ENCODE peak calls at places on chromosomes 12 and 14, in six cellular contexts. One of them, this sample, is unnamed.

GRCh38 chr12:59036341-59036740 is 116.0 kb upstream of the LRIG3 start:
- DNase-seq in H9: no peak
- DNase-seq in endothelial cell of umbilical vein: no peak
- DNase-seq in PC-3: no peak
- DNase-seq in HCT116: no peak
- DNase-seq in A549: no peak
- DNase-seq in this sample: no peak

GRCh38 chr12:108653082-108653516 is 19.4 kb upstream of the SELPLG start:
- DNase-seq in H9: no peak
- DNase-seq in endothelial cell of umbilical vein: no peak
- DNase-seq in PC-3: no peak
- DNase-seq in HCT116: no peak
- DNase-seq in A549: no peak
- DNase-seq in this sample: peak; percentile 39

GRCh38 chr12:24798335-24798734 is 150.6 kb downstream of the BCAT1 start:
- DNase-seq in H9: no peak
- DNase-seq in endothelial cell of umbilical vein: no peak
- DNase-seq in PC-3: no peak
- DNase-seq in HCT116: no peak
- DNase-seq in A549: no peak
- DNase-seq in this sample: no peak

GRCh38 chr14:43687866-43688265 is 819.2 kb downstream of the FSCB start:
- DNase-seq in H9: no peak
- DNase-seq in endothelial cell of umbilical vein: no peak
- DNase-seq in PC-3: peak; percentile 64
- DNase-seq in HCT116: no peak
- DNase-seq in A549: peak; percentile 19
- DNase-seq in this sample: peak; percentile 57

GRCh38 chr12:70983692-70984091 is 63.2 kb upstream of the PTPRR start:
- DNase-seq in H9: peak; percentile 50
- DNase-seq in endothelial cell of umbilical vein: no peak
- DNase-seq in PC-3: no peak
- DNase-seq in HCT116: no peak
- DNase-seq in A549: no peak
- DNase-seq in this sample: no peak

GRCh38 chr14:65019944-65020566 is 33.4 kb downstream of the FNTB start:
- DNase-seq in H9: peak; percentile 42
- DNase-seq in endothelial cell of umbilical vein: peak; percentile 82
- DNase-seq in PC-3: peak; percentile 89
- DNase-seq in HCT116: peak; percentile 53
- DNase-seq in A549: peak; percentile 80
- DNase-seq in this sample: peak; percentile 84

GRCh38 chr12:77118696-77119095 is 53.3 kb upstream of the E2F7 start:
- DNase-seq in H9: no peak
- DNase-seq in endothelial cell of umbilical vein: no peak
- DNase-seq in PC-3: peak; percentile 34
- DNase-seq in HCT116: no peak
- DNase-seq in A549: no peak
- DNase-seq in this sample: peak; percentile 59

GRCh38 chr14:102731101-102731870 is 46.0 kb upstream of the TRAF3 start:
- DNase-seq in H9: no peak
- DNase-seq in endothelial cell of umbilical vein: no peak
- DNase-seq in PC-3: no peak
- DNase-seq in HCT116: no peak
- DNase-seq in A549: no peak
- DNase-seq in this sample: no peak

GRCh38 chr14:69370061-69370460 is 28.0 kb downstream of the ERH start:
- DNase-seq in H9: no peak
- DNase-seq in endothelial cell of umbilical vein: no peak
- DNase-seq in PC-3: no peak
- DNase-seq in HCT116: no peak
- DNase-seq in A549: no peak
- DNase-seq in this sample: no peak

DNA sequence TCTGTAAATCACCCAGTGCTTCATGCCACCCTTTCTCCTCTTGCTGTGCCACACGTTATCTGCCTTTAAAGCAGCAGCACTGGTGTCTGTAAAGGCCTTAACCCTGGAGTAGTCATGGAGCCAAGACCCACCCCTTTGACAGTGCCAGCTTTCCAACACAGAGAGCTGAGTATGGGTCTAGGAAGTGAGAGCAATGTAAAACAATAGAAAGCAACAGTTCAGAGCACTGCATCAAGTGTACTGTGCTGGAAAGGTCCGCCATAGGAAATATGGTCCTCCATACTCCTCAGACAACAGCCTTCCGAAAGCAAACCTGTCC is 139.5 kb downstream of the DAD1 start:
- DNase-seq in H9: no peak
- DNase-seq in endothelial cell of umbilical vein: peak; percentile 23
- DNase-seq in PC-3: no peak
- DNase-seq in HCT116: no peak
- DNase-seq in A549: no peak
- DNase-seq in this sample: no peak
- H3K4me2 ChIP-seq in H9: no peak overlapping the region
- H3K4me2 ChIP-seq in endothelial cell of umbilical vein: no peak overlapping the region
- H3K4me2 ChIP-seq in PC-3: peak overlapping the region; percentile 47
- H3K4me2 ChIP-seq in HCT116: no peak overlapping the region
- H3K4me2 ChIP-seq in A549: no peak overlapping the region
- H3K4me2 ChIP-seq in this sample: no peak overlapping the region

GRCh38 chr14:100398044-100398443 is 74.9 kb downstream of the SLC25A47 start:
- DNase-seq in H9: no peak
- DNase-seq in endothelial cell of umbilical vein: no peak
- DNase-seq in PC-3: no peak
- DNase-seq in HCT116: no peak
- DNase-seq in A549: peak; percentile 36
- DNase-seq in this sample: no peak

GRCh38 chr14:100401031-100401692 is 78.0 kb downstream of the SLC25A47 start:
- DNase-seq in H9: no peak
- DNase-seq in endothelial cell of umbilical vein: no peak
- DNase-seq in PC-3: no peak
- DNase-seq in HCT116: no peak
- DNase-seq in A549: no peak
- DNase-seq in this sample: no peak

GRCh38 chr14:100400115-100400514 is 77.0 kb downstream of the SLC25A47 start:
- DNase-seq in H9: no peak
- DNase-seq in endothelial cell of umbilical vein: no peak
- DNase-seq in PC-3: peak; percentile 17
- DNase-seq in HCT116: no peak
- DNase-seq in A549: no peak
- DNase-seq in this sample: no peak

GRCh38 chr14:100396266-100396795 is 73.2 kb downstream of the SLC25A47 start:
- DNase-seq in H9: no peak
- DNase-seq in endothelial cell of umbilical vein: no peak
- DNase-seq in PC-3: no peak
- DNase-seq in HCT116: no peak
- DNase-seq in A549: no peak
- DNase-seq in this sample: no peak

DNA sequence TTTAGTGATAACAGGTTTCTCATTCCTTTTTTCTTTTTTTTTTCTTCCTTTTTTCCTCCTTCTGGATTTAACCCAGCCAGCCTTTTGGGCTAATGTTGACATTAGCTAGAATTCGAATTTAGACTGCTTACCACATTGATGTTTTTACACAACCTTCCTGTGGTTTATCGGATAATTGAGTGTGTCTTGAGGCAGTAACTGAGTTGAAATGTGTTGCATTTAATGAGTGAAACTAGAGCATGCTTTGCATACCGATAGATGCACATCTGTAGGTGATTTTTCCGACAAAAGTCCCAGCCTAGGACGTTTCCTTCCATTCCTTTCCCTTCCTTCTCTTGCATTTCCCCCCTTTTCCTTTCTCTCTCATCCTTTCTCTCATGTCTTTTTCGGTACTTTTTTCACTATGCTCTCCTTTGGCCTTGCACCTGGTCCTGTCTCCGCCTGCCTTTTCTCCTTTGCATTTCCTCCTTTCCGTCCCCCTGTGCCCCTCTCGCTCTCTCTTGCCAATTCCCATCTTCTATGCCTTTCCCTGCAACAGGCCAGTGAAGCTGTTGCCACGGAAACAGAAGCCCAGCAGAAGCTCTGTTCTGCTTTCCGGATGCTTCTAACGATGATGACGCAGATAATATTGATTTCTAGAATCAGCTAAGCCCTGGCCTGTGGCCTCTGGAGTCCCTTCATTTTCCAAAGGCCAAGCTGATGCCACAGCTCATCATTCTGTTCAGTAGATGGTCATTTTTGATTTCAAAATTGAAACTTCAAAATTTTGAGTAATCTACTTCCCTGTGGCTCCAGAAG is 76.1 kb downstream of the SLC25A47 start:
- DNase-seq in H9: no peak
- DNase-seq in endothelial cell of umbilical vein: no peak
- DNase-seq in PC-3: no peak
- DNase-seq in HCT116: no peak
- DNase-seq in A549: no peak
- DNase-seq in this sample: no peak
- H3K27ac ChIP-seq in H9: no peak overlapping the region
- H3K27ac ChIP-seq in endothelial cell of umbilical vein: no peak overlapping the region
- H3K27ac ChIP-seq in PC-3: no peak overlapping the region
- H3K27ac ChIP-seq in HCT116: no peak overlapping the region
- H3K27ac ChIP-seq in A549: peak overlapping the region; percentile 34
- H3K27ac ChIP-seq in this sample: no peak overlapping the region

DNA sequence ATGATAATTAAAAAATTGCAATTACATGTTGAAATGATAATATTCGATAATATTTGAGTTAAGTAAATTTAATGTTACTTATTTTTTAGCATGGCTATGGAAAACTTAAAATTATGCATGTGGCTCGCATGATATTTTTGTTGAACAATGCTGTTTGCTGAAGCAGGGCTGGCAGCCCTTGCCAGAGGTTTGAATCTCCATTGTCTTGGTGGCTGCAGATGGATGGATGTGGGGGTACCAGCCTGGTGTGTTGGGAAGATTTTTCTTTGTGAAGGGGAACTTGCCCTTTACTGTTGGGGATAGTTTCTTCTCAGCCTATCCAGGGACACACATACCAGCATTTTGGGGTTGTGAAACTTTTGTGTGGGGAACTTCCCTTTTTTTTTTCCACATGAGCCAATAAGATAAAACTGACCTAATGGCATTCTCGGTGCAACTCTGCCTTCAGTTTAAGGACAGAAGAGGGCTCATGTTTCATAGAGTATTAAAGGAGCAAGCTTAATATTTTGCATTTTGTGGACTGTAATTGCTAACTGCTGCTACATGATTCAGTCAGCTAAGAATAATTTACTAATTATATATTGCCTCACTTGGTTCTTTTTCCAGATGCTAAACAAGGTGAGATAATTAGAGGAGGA is 8.8 kb downstream of the RASSF3 start:
- DNase-seq in H9: no peak
- DNase-seq in endothelial cell of umbilical vein: peak; percentile 53
- DNase-seq in PC-3: peak; percentile 17
- DNase-seq in HCT116: no peak
- DNase-seq in A549: no peak
- DNase-seq in this sample: peak; percentile 66
- H3K4me2 ChIP-seq in H9: no peak overlapping the region
- H3K4me2 ChIP-seq in endothelial cell of umbilical vein: peak overlapping the region; percentile 55
- H3K4me2 ChIP-seq in PC-3: no peak overlapping the region
- H3K4me2 ChIP-seq in HCT116: no peak overlapping the region
- H3K4me2 ChIP-seq in A549: peak overlapping the region; percentile 32
- H3K4me2 ChIP-seq in this sample: peak overlapping the region; percentile 3

GRCh38 chr14:50985816-50986396 is 41.6 kb upstream of the PYGL start:
- DNase-seq in H9: no peak
- DNase-seq in endothelial cell of umbilical vein: no peak
- DNase-seq in PC-3: no peak
- DNase-seq in HCT116: no peak
- DNase-seq in A549: no peak
- DNase-seq in this sample: no peak
- H3K27ac ChIP-seq in H9: no peak overlapping the region
- H3K27ac ChIP-seq in endothelial cell of umbilical vein: no peak overlapping the region
- H3K27ac ChIP-seq in PC-3: no peak overlapping the region
- H3K27ac ChIP-seq in HCT116: no peak overlapping the region
- H3K27ac ChIP-seq in A549: no peak overlapping the region
- H3K27ac ChIP-seq in this sample: no peak overlapping the region

This sample was measured in GM23248.